ENCODE peak calls at places on chromosomes 3 and 15, in seven cellular contexts. X is stimulated activated CD8-positive, alpha-beta memory T cell treated with anti-CD3 and anti-CD28 coated beads, Interleukin-2, amount 100 ng/mL, for 1 hour; W is astrocyte; C is NT2/D1; Y is psoas muscle; K is NCI-H2081; H is stimulated activated CD4-positive, alpha-beta T cell treated with anti-CD3 and anti-CD28 coated beads, Interleukin-15, amount 100 ng/mL, for 24 hours. V is an unnamed sample.

GRCh38 chr3:64385256-64385655 is 160.0 kb upstream of the PRICKLE2 start:
- DNase-seq in K (peak), C (no peak), H (no peak), W (no peak), X (no peak), Y (no peak), V (no peak)

GRCh38 chr3:24363242-24363641 is 131.4 kb downstream of the THRB start:
- DNase-seq in K (no peak), C (no peak), W (no peak), X (no peak), H (no peak), Y (no peak), V (peak)

GRCh38 chr3:158471639-158472294 is 99.2 kb upstream of the MLF1 start:
- DNase-seq in Y (no peak), H (no peak), K (no peak), C (no peak), X (no peak), W (peak), V (peak)

GRCh38 chr3:87634426-87634825 is 358.0 kb upstream of the POU1F1 start:
- DNase-seq in H (no peak), K (no peak), W (no peak), Y (no peak), X (no peak), C (no peak), V (no peak)

GRCh38 chr3:160163259-160163878 is 61.9 kb upstream of the C3orf80 start:
- DNase-seq in Y (no peak), W (no peak), X (no peak), H (no peak), C (no peak), K (peak), V (peak)

GRCh38 chr15:48466825-48467224 is 135.6 kb downstream of the DUT start:
- DNase-seq in Y (no peak), C (no peak), K (no peak), X (no peak), W (no peak), H (no peak), V (no peak)

GRCh38 chr15:63909819-63910437 is 76.2 kb upstream of the HERC1 start:
- DNase-seq in K (no peak), W (peak), X (no peak), H (no peak), C (no peak), Y (no peak), V (peak)

GRCh38 chr3:144185291-144185690 is 213.7 kb downstream of the DIPK2A start:
- DNase-seq in H (no peak), K (no peak), Y (no peak), W (peak), X (no peak), C (no peak), V (no peak)

GRCh38 chr3:31377045-31377642 is 155.6 kb upstream of the STT3B start:
- DNase-seq in C (no peak), K (no peak), X (no peak), H (peak), W (peak), Y (no peak), V (peak)

GRCh38 chr3:113084777-113085176 is 94.0 kb downstream of the GTPBP8 start:
- DNase-seq in K (no peak), W (peak), X (no peak), Y (no peak), C (no peak), H (no peak), V (peak)

GRCh38 chr3:155026999-155027591 is 53.0 kb upstream of the MME start:
- DNase-seq in W (peak), X (no peak), H (no peak), Y (no peak), C (no peak), K (no peak), V (peak)

GRCh38 chr3:197736010-197736490 is 654 bp downstream of the RUBCN start:
- DNase-seq in X (peak), Y (no peak), C (no peak), H (peak), W (no peak), K (peak), V (peak)

GRCh38 chr15:35880896-35881295 is 334.9 kb upstream of the DPH6 start:
- DNase-seq in H (no peak), K (no peak), W (no peak), Y (no peak), X (no peak), C (no peak), V (no peak)

GRCh38 chr3:119294402-119294888 is 262 bp downstream of the ARHGAP31 start:
- DNase-seq in X (peak), C (no peak), H (peak), Y (peak), W (no peak), K (no peak), V (no peak)

GRCh38 chr3:148146947-148147346 is 550.8 kb upstream of the AGTR1 start:
- DNase-seq in X (no peak), H (no peak), W (peak), Y (no peak), K (no peak), C (no peak), V (peak)

GRCh38 chr3:76753599-76753998 is 286.3 kb upstream of the ROBO2 start:
- DNase-seq in C (no peak), K (peak), W (no peak), X (no peak), H (no peak), Y (no peak), V (peak)

GRCh38 chr3:170038434-170039110 is 777 bp downstream of the GPR160 start:
- DNase-seq in W (no peak), K (peak), X (no peak), Y (no peak), C (no peak), H (peak), V (no peak)

GRCh38 chr15:38996111-38996541 is 431.5 kb upstream of the RASGRP1 start:
- DNase-seq in X (no peak), Y (no peak), H (no peak), K (no peak), C (no peak), W (peak), V (peak)

GRCh38 chr3:86388848-86389247 is 602.1 kb downstream of the VGLL3 start:
- DNase-seq in K (peak), W (no peak), C (peak), X (no peak), H (no peak), Y (no peak), V (no peak)

GRCh38 chr3:196688349-196688748 is 23.7 kb downstream of the CEP19 start:
- DNase-seq in Y (no peak), X (no peak), K (peak), C (no peak), H (no peak), W (peak), V (peak)

GRCh38 chr3:138950006-138950644 is 3.1 kb downstream of the FOXL2NB start:
- DNase-seq in X (no peak), W (peak), H (peak), Y (no peak), K (peak), C (no peak), V (peak)

GRCh38 chr3:45781271-45781670 is 15.1 kb downstream of the SLC6A20 start:
- DNase-seq in X (no peak), C (no peak), K (no peak), Y (no peak), W (no peak), H (no peak), V (no peak)